ENCODE peak calls at places on chromosomes 4 and X, in six cellular contexts. C is mesenchymal stem cell, L is H9, H is IMR-90, F is H1, B is mesendoderm. G is an unnamed sample.

GRCh38 chrX:150361777-150362351 is 1.3 kb upstream of the MAMLD1 start:
- DNase-seq in B (peak; percentile 1), L (peak; percentile 38), H (peak; percentile 29), F (peak; percentile 47), C (peak; percentile 25), G (no peak)

GRCh38 chr4:116478343-116478742 is 607.0 kb downstream of the TRAM1L1 start:
- DNase-seq in L (no peak), H (no peak), F (no peak), C (no peak), B (no peak), G (no peak)

GRCh38 chrX:9257718-9258117 is 207.1 kb upstream of the TBL1X start:
- DNase-seq in C (no peak), F (no peak), B (no peak), L (no peak), H (no peak), G (no peak)

GRCh38 chrX:67636532-67636931 is 92.7 kb downstream of the AR start:
- DNase-seq in H (no peak), B (peak; percentile 45), F (no peak), L (peak; percentile 28), C (peak; percentile 11), G (no peak)

GRCh38 chr4:134628074-134628473 is 426.5 kb upstream of the PABPC4L start:
- DNase-seq in C (no peak), L (no peak), H (no peak), B (no peak), F (no peak), G (no peak)

GRCh38 chr4:161767116-161767515 is 396.7 kb downstream of the FSTL5 start:
- DNase-seq in L (no peak), C (peak; percentile 74), F (no peak), B (no peak), H (peak; percentile 28), G (no peak)

GRCh38 chr4:73988096-73988495 is at the start of gene PPBP:
- DNase-seq in F (no peak), H (no peak), C (no peak), B (no peak), L (no peak), G (no peak)

GRCh38 chr4:1080961-1081688 is 32.2 kb downstream of the RNF212 start:
- DNase-seq in L (peak; percentile 46), F (no peak), H (peak; percentile 71), B (no peak), C (no peak), G (no peak)

GRCh38 chr4:89754531-89754930 is 82.4 kb downstream of the SNCA start:
- DNase-seq in F (no peak), B (no peak), C (peak; percentile 49), L (no peak), H (no peak), G (no peak)

GRCh38 chr4:172018358-172018757 is 205.2 kb downstream of the GALNTL6 start:
- DNase-seq in H (no peak), F (no peak), L (no peak), C (no peak), B (no peak), G (no peak)

GRCh38 chr4:54657556-54658313 is at the start of gene KIT:
- DNase-seq in C (peak; percentile 38), H (peak; percentile 32), L (peak; percentile 92), B (peak; percentile 94), F (peak; percentile 93), G (peak; percentile 75)

GRCh38 chr4:41505161-41505653 is 32.8 kb upstream of the LIMCH1 start:
- DNase-seq in L (no peak), H (no peak), C (peak; percentile 15), F (no peak), B (no peak), G (no peak)

GRCh38 chr4:89113415-89113814 is 2.1 kb downstream of the TIGD2 start:
- DNase-seq in H (no peak), L (no peak), B (no peak), C (no peak), F (no peak), G (no peak)

GRCh38 chr4:107721436-107722090 is 1.5 kb upstream of the PAPSS1 start:
- DNase-seq in C (no peak), H (no peak), F (peak; percentile 75), B (peak; percentile 61), L (peak; percentile 75), G (no peak)

GRCh38 chrX:19595036-19595435 is 79.7 kb upstream of the MAP3K15 start:
- DNase-seq in C (no peak), L (no peak), F (no peak), B (no peak), H (no peak), G (no peak)

GRCh38 chrX:72142094-72142843 is 10.6 kb upstream of the RTL5 start:
- DNase-seq in C (no peak), H (no peak), F (no peak), L (no peak), B (no peak), G (peak; percentile 51)

GRCh38 chr4:118776166-118776954 is 59.6 kb downstream of the SEC24D start:
- DNase-seq in C (peak; percentile 64), L (no peak), B (no peak), F (no peak), H (peak; percentile 70), G (no peak)

GRCh38 chrX:12447448-12448154 is 309.3 kb downstream of the FRMPD4 start:
- DNase-seq in C (peak; percentile 84), F (no peak), H (peak; percentile 95), L (no peak), B (no peak), G (no peak)

GRCh38 chr4:33080262-33080661 is 2360.1 kb downstream of the PCDH7 start:
- DNase-seq in L (no peak), H (no peak), C (no peak), F (no peak), B (no peak), G (no peak)

GRCh38 chr4:85823295-85823694 is 348.3 kb downstream of the ARHGAP24 start:
- DNase-seq in B (peak; percentile 66), C (no peak), L (peak; percentile 33), H (peak; percentile 62), F (no peak), G (no peak)

GRCh38 chrX:45849261-45849660 is 648.6 kb upstream of the DIPK2B start:
- DNase-seq in B (peak; percentile 45), C (peak; percentile 74), F (no peak), H (peak; percentile 86), L (no peak), G (no peak)

GRCh38 chrX:2872937-2873336 is 44.2 kb downstream of the GYG2 start:
- DNase-seq in F (no peak), C (no peak), B (no peak), H (no peak), L (no peak), G (no peak)

GRCh38 chr4:15682790-15683495 is 1.3 kb downstream of the FAM200B start:
- DNase-seq in C (peak; percentile 37), L (no peak), F (no peak), B (no peak), H (peak; percentile 17), G (no peak)

GRCh38 chr4:15682340-15682725 is 706 bp downstream of the FAM200B start:
- DNase-seq in F (no peak), C (peak; percentile 33), B (no peak), H (no peak), L (no peak), G (no peak)

GRCh38 chr4:15684498-15684897 is 2.9 kb downstream of the FAM200B start:
- DNase-seq in B (peak; percentile 50), H (no peak), C (no peak), L (no peak), F (no peak), G (no peak)

GRCh38 chr4:15681067-15681371 is 608 bp upstream of the FAM200B start:
- DNase-seq in L (no peak), H (no peak), B (no peak), C (no peak), F (no peak), G (no peak)

GRCh38 chr4:15681372-15682339 is at the start of gene FAM200B:
- DNase-seq in C (peak; percentile 99), F (peak; percentile 100), L (peak; percentile 100), H (peak; percentile 97), B (peak; percentile 100), G (peak; percentile 100)
- H2BK120ac ChIP-seq in C (peak within 1 kb of the TSS; percentile 92), F (no peak within 1 kb of the TSS), L (peak within 1 kb of the TSS; percentile 63), H (peak within 1 kb of the TSS; percentile 80), B (peak within 1 kb of the TSS; percentile 99), G (peak within 1 kb of the TSS; percentile 82)

GRCh38 chrX:24235084-24235710 is 78.7 kb downstream of the SUPT20HL2 start:
- DNase-seq in B (no peak), H (no peak), L (no peak), C (no peak), F (no peak), G (no peak)
- H3K27ac ChIP-seq in B (no peak overlapping the region), H (no peak overlapping the region), L (no peak overlapping the region), C (no peak overlapping the region), F (no peak overlapping the region), G (no peak overlapping the region)

GRCh38 chr4:48779095-48779997 is 733 bp downstream of the FRYL start:
- DNase-seq in L (peak; percentile 40), H (peak; percentile 54), C (peak; percentile 71), B (peak; percentile 61), F (peak; percentile 80), G (peak; percentile 67)
- H2BK120ac ChIP-seq in L (no peak overlapping the region), H (peak overlapping the region; percentile 68), C (peak overlapping the region; percentile 85), B (peak overlapping the region; percentile 55), F (no peak overlapping the region), G (peak overlapping the region; percentile 56)

GRCh38 chr4:125316781-125317525 is 2.2 kb downstream of the FAT4 start:
- DNase-seq in H (peak; percentile 35), B (peak; percentile 59), C (peak; percentile 64), L (peak; percentile 64), F (peak; percentile 76), G (peak; percentile 30)
- H3K27ac ChIP-seq in H (peak overlapping the region; percentile 65), B (no peak overlapping the region), C (no peak overlapping the region), L (no peak overlapping the region), F (no peak overlapping the region), G (no peak overlapping the region)

GRCh38 chr4:7652006-7652405 is 217.3 kb upstream of the PSAPL1 start:
- DNase-seq in H (no peak), C (no peak), F (no peak), L (no peak), B (no peak), G (no peak)
- H2BK120ac ChIP-seq in H (peak overlapping the region; percentile 77), C (peak overlapping the region; percentile 95), F (no peak overlapping the region), L (no peak overlapping the region), B (no peak overlapping the region), G (no peak overlapping the region)

GRCh38 chrX:130719399-130719798 is 183.6 kb downstream of the ENOX2 start:
- DNase-seq in L (no peak), C (no peak), H (no peak), F (no peak), B (no peak), G (no peak)
- H3K27ac ChIP-seq in L (no peak overlapping the region), C (no peak overlapping the region), H (no peak overlapping the region), F (no peak overlapping the region), B (no peak overlapping the region), G (no peak overlapping the region)